ENCODE peak calls at places on chromosomes 6 and 20, in six cellular contexts. D is A549; Q is fibroblast of lung; A is cardiac fibroblast; E is CD8-positive, alpha-beta T cell; K is WTC11. T is an unnamed sample.

GRCh38 chr6:1606533-1607235 is 3.0 kb upstream of the FOXC1 start:
- DNase-seq in D (no peak), Q (no peak), A (no peak), E (no peak), K (peak; percentile 75), T (no peak)

GRCh38 chr6:151690303-151690702 is 117.2 kb upstream of the ESR1 start:
- DNase-seq in D (no peak), Q (no peak), A (peak; percentile 20), E (no peak), K (no peak), T (no peak)

GRCh38 chr6:168943231-168943905 is 310.3 kb downstream of the THBS2 start:
- DNase-seq in D (no peak), Q (no peak), A (no peak), E (no peak), K (no peak), T (no peak)

GRCh38 chr20:8020314-8021079 is 936 bp upstream of the TMX4 start:
- DNase-seq in D (no peak), Q (no peak), A (no peak), E (no peak), K (no peak), T (no peak)

GRCh38 chr6:136613477-136613876 is 63.3 kb upstream of the MAP7 start:
- DNase-seq in D (no peak), Q (no peak), A (no peak), E (no peak), K (no peak), T (no peak)

GRCh38 chr6:6616670-6617069 is 28.1 kb downstream of the LY86 start:
- DNase-seq in D (no peak), Q (no peak), A (no peak), E (no peak), K (no peak), T (no peak)

GRCh38 chr6:154487367-154488275 is 22.9 kb downstream of the CNKSR3 start:
- DNase-seq in D (no peak), Q (no peak), A (no peak), E (no peak), K (no peak), T (no peak)

GRCh38 chr20:62239278-62239879 is 1.1 kb downstream of the OSBPL2 start:
- DNase-seq in D (no peak), Q (no peak), A (no peak), E (no peak), K (no peak), T (peak; percentile 49)

GRCh38 chr6:158799051-158799792 is 19.9 kb downstream of the EZR start:
- DNase-seq in D (no peak), Q (peak; percentile 67), A (peak; percentile 58), E (no peak), K (no peak), T (no peak)

GRCh38 chr6:3540980-3541379 is 84.1 kb upstream of the SLC22A23 start:
- DNase-seq in D (no peak), Q (no peak), A (no peak), E (no peak), K (no peak), T (no peak)

GRCh38 chr20:32681175-32682084 is 7.7 kb upstream of the C20orf203 start:
- DNase-seq in D (no peak), Q (no peak), A (peak; percentile 6), E (no peak), K (peak; percentile 63), T (peak; percentile 85)

GRCh38 chr6:52063584-52064400 is 23.6 kb downstream of the PKHD1 start:
- DNase-seq in D (peak; percentile 7), Q (peak; percentile 4), A (peak; percentile 21), E (peak; percentile 60), K (peak; percentile 52), T (peak; percentile 46)

GRCh38 chr20:38260025-38260377 is 534 bp downstream of the KIAA1755 start:
- DNase-seq in D (no peak), Q (no peak), A (no peak), E (no peak), K (no peak), T (no peak)

GRCh38 chr6:142414462-142414861 is 112.7 kb downstream of the ADGRG6 start:
- DNase-seq in D (no peak), Q (no peak), A (no peak), E (no peak), K (no peak), T (no peak)

GRCh38 chr6:24273471-24273870 is 84.4 kb downstream of the DCDC2 start:
- DNase-seq in D (no peak), Q (peak; percentile 12), A (no peak), E (no peak), K (no peak), T (no peak)

GRCh38 chr20:63093966-63094766 is 87.4 kb upstream of the BHLHE23 start:
- DNase-seq in D (no peak), Q (no peak), A (no peak), E (no peak), K (peak; percentile 10), T (no peak)

GRCh38 chr20:63066506-63067265 is 59.9 kb upstream of the BHLHE23 start:
- DNase-seq in D (no peak), Q (no peak), A (no peak), E (no peak), K (peak; percentile 7), T (no peak)

GRCh38 chr6:33853026-33853425 is 49.2 kb upstream of the MLN start:
- DNase-seq in D (no peak), Q (no peak), A (no peak), E (no peak), K (no peak), T (no peak)

GRCh38 chr6:151807513-151808330 is at the start of gene ESR1:
- DNase-seq in D (no peak), Q (peak; percentile 28), A (peak; percentile 35), E (no peak), K (peak; percentile 71), T (peak; percentile 12)

GRCh38 chr6:161482517-161482903 is 208.6 kb upstream of the AGPAT4 start:
- DNase-seq in D (no peak), Q (peak; percentile 49), A (peak; percentile 12), E (no peak), K (no peak), T (no peak)

GRCh38 chr20:47405775-47406325 is 49.4 kb upstream of the ZMYND8 start:
- DNase-seq in D (no peak), Q (no peak), A (no peak), E (no peak), K (no peak), T (no peak)

GRCh38 chr20:38008233-38008944 is 24.9 kb downstream of the TTI1 start:
- DNase-seq in D (no peak), Q (no peak), A (no peak), E (no peak), K (no peak), T (no peak)

GRCh38 chr6:63804381-63804956 is 168.9 kb downstream of the PHF3 start:
- DNase-seq in D (no peak), Q (peak; percentile 65), A (peak; percentile 79), E (no peak), K (no peak), T (peak; percentile 41)

GRCh38 chr6:43070028-43070632 is 6.0 kb upstream of the PTK7 start:
- DNase-seq in D (peak; percentile 53), Q (peak; percentile 87), A (peak; percentile 88), E (no peak), K (no peak), T (peak; percentile 63)

DNA sequence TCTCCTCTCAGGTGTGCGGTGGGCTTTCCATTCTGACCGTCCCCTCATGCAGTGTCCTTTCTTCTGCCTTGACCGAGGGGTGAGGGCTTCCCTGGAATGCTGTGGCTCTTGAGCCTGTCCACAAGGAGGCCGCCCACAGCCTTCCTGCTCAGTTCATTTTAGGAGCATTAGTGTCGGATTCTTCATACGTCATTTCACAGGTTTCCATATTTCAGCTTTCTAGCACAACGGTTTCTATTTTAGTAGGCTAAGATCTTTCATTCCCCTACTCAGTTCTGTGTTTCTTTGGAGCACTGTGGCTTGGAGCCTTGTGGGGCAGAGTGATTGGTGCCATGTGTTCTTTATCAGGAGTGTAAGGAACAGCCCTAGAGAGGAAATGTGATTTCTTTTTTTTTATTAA is 5.5 kb downstream of the PPP1R3G start:
- DNase-seq in D (no peak), Q (no peak), A (no peak), E (no peak), K (no peak), T (no peak)
- TF ChIP-seq CTCF in D (no peak), Q (no peak), A (no peak), E (no peak), K (no peak), T (no peak)

DNA sequence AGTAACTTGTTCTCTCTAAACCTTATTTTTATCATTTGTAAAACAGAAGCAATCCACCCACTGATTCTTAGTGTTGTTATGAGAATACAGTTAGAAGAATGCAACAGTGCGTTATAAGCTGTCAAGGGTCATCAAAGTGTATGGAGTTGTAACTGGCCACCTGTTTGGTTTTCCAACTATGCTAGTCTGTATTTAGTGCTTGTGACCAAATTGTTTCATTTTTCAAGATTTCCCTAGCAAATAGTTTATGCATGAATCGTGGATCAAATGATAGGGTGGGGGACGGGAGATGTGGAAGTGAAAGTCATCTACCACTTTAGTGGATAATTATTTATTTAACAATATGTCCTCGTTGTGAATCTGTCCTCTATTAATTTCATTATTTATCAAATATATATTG is 175.4 kb upstream of the HDDC2 start:
- DNase-seq in D (no peak), Q (no peak), A (no peak), E (no peak), K (no peak), T (no peak)
- TF ChIP-seq CTCF in D (no peak), Q (no peak), A (no peak), E (no peak), K (no peak), T (no peak)

GRCh38 chr20:35454881-35455609 is at the start of gene CEP250:
- DNase-seq in D (peak; percentile 84), Q (peak; percentile 94), A (peak; percentile 97), E (peak; percentile 96), K (peak; percentile 97), T (peak; percentile 99)
- TF ChIP-seq CTCF in D (no peak), Q (no peak), A (no peak), E (no peak), K (no peak), T (no peak)

DNA sequence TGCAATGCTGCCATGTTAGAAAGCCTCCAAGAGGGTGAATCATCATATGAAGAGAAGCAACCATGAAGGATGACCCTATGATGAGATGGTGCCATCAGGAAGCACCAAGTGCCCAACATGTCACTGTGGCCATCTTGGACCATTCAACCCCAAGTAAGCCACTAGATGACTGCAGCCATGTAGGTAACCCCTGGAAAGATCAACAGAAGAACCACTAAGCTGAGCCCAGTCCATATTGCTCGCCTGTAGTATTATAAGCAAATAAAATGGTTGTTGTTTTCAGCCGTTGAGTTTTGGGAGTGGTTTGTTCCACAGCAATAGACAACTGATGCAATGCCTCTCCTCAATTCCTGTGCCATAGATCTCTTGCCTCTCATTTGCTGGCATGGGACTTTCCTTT is 140.9 kb downstream of the SCML4 start:
- DNase-seq in D (no peak), Q (no peak), A (no peak), E (no peak), K (no peak), T (no peak)
- TF ChIP-seq CTCF in D (no peak), Q (no peak), A (no peak), E (no peak), K (no peak), T (no peak)